ENCODE peak calls at places on chromosome 15, in four cellular contexts. Q, H, G and T are unnamed samples.

GRCh38 chr15:42215854-42216829 is 8.0 kb upstream of the VPS39 start:
- DNase-seq in Q (no peak), H (no peak), G (no peak), T (no peak)

GRCh38 chr15:23504003-23504402 is 57.0 kb upstream of the GOLGA6L2 start:
- DNase-seq in Q (no peak), H (no peak), G (no peak), T (no peak)

GRCh38 chr15:47409601-47410000 is 307.7 kb upstream of the SEMA6D start:
- DNase-seq in Q (peak; percentile 5), H (no peak), G (no peak), T (no peak)

GRCh38 chr15:62566248-62566647 is 401.2 kb upstream of the C2CD4B start:
- DNase-seq in Q (peak; percentile 15), H (peak; percentile 21), G (no peak), T (no peak)

GRCh38 chr15:83012038-83012490 is 625 bp upstream of the C15orf40 start:
- DNase-seq in Q (no peak), H (peak; percentile 15), G (no peak), T (no peak)

GRCh38 chr15:97966924-97967620 is 6.6 kb downstream of the ARRDC4 start:
- DNase-seq in Q (no peak), H (no peak), G (no peak), T (no peak)

GRCh38 chr15:51281368-51281967 is 56.9 kb downstream of the CYP19A1 start:
- DNase-seq in Q (peak; percentile 55), H (peak; percentile 71), G (no peak), T (no peak)

GRCh38 chr15:58062175-58062574 is 3.3 kb downstream of the ALDH1A2 start:
- DNase-seq in Q (no peak), H (no peak), G (no peak), T (no peak)

GRCh38 chr15:101501703-101502373 is 12.3 kb upstream of the PCSK6 start:
- DNase-seq in Q (peak; percentile 40), H (peak; percentile 61), G (peak; percentile 12), T (no peak)

GRCh38 chr15:70892912-70893560 is 410 bp downstream of the LRRC49 start:
- DNase-seq in Q (peak; percentile 67), H (peak; percentile 61), G (no peak), T (peak; percentile 53)

GRCh38 chr15:31223478-31224350 is 102.9 kb upstream of the KLF13 start:
- DNase-seq in Q (no peak), H (no peak), G (no peak), T (no peak)

GRCh38 chr15:81312790-81313543 is 11.0 kb downstream of the STARD5 start:
- DNase-seq in Q (peak; percentile 93), H (peak; percentile 97), G (no peak), T (peak; percentile 97)

GRCh38 chr15:72382146-72382545 is 6.3 kb upstream of the HEXA start:
- DNase-seq in Q (no peak), H (no peak), G (no peak), T (no peak)

GRCh38 chr15:60035344-60035743 is 31.2 kb downstream of the FOXB1 start:
- DNase-seq in Q (no peak), H (no peak), G (no peak), T (no peak)

GRCh38 chr15:89218531-89218930 is 2.8 kb downstream of the RLBP1 start:
- DNase-seq in Q (no peak), H (no peak), G (no peak), T (no peak)

GRCh38 chr15:96870510-96871039 is 540.1 kb downstream of the NR2F2 start:
- DNase-seq in Q (no peak), H (no peak), G (no peak), T (no peak)

GRCh38 chr15:41852736-41853135 is 14.1 kb downstream of the PLA2G4B start:
- DNase-seq in Q (no peak), H (no peak), G (no peak), T (no peak)

GRCh38 chr15:82964890-82965289 is 12.4 kb upstream of the HOMER2 start:
- DNase-seq in Q (no peak), H (no peak), G (no peak), T (no peak)

GRCh38 chr15:59587085-59587826 is 24.3 kb upstream of the GCNT3 start:
- DNase-seq in Q (no peak), H (no peak), G (no peak), T (no peak)

GRCh38 chr15:92393287-92393993 is at the start of gene ST8SIA2:
- DNase-seq in Q (no peak), H (peak; percentile 57), G (no peak), T (no peak)

GRCh38 chr15:43920815-43921214 is 94.0 kb downstream of the WDR76 start:
- DNase-seq in Q (peak; percentile 20), H (no peak), G (no peak), T (no peak)

GRCh38 chr15:83697716-83698115 is 43.8 kb downstream of the ADAMTSL3 start:
- DNase-seq in Q (no peak), H (no peak), G (no peak), T (peak; percentile 81)

GRCh38 chr15:24075420-24076089 is 388.4 kb upstream of the NDN start:
- DNase-seq in Q (no peak), H (no peak), G (no peak), T (no peak)

GRCh38 chr15:100668321-100668690 is 65.9 kb downstream of the ASB7 start:
- DNase-seq in Q (no peak), H (no peak), G (no peak), T (no peak)

GRCh38 chr15:29862271-29862670 is 40.0 kb upstream of the TJP1 start:
- DNase-seq in Q (no peak), H (no peak), G (no peak), T (no peak)

GRCh38 chr15:78389356-78389755 is 48.7 kb upstream of the IREB2 start:
- DNase-seq in Q (no peak), H (peak; percentile 71), G (no peak), T (no peak)

GRCh38 chr15:59968314-59968713 is 35.8 kb upstream of the FOXB1 start:
- DNase-seq in Q (no peak), H (no peak), G (no peak), T (no peak)

GRCh38 chr15:48653216-48653615 is 7.7 kb upstream of the FBN1 start:
- DNase-seq in Q (no peak), H (no peak), G (no peak), T (no peak)

GRCh38 chr15:51331141-51331540 is 7.3 kb downstream of the CYP19A1 start:
- DNase-seq in Q (peak; percentile 18), H (no peak), G (no peak), T (no peak)

GRCh38 chr15:79089331-79089889 is 1.2 kb downstream of the RASGRF1 start:
- DNase-seq in Q (no peak), H (no peak), G (no peak), T (no peak)

GRCh38 chr15:45093622-45094357 is 20.2 kb downstream of the DUOX2 start:
- DNase-seq in Q (no peak), H (no peak), G (no peak), T (no peak)

GRCh38 chr15:25773248-25773647 is 89.9 kb downstream of the ATP10A start:
- DNase-seq in Q (no peak), H (no peak), G (no peak), T (no peak)

GRCh38 chr15:31041610-31042009 is 50.2 kb upstream of the MTMR10 start:
- DNase-seq in Q (no peak), H (no peak), G (no peak), T (no peak)